ENCODE peak calls at places on chromosomes 2 and 18, in seven cellular contexts. T is HFFc6, R is fibroblast of mammary gland, K is fibroblast of lung, S is tibial nerve, L is H9, M is endothelial cell. A is an unnamed sample.

GRCh38 chr2:198376677-198377076 is 572.3 kb downstream of the PLCL1 start:
- DNase-seq in L (no peak), M (no peak), T (no peak), S (no peak), R (peak; percentile 28), K (peak; percentile 53), A (no peak)

GRCh38 chr18:42936289-42936688 is 179.2 kb downstream of the RIT2 start:
- DNase-seq in S (no peak), R (no peak), M (no peak), L (no peak), K (no peak), T (no peak), A (no peak)

GRCh38 chr2:214706986-214707385 is 102.5 kb downstream of the BARD1 start:
- DNase-seq in T (no peak), L (no peak), K (peak; percentile 13), M (no peak), R (peak; percentile 4), S (no peak), A (no peak)

GRCh38 chr2:38719706-38720105 is 31.5 kb downstream of the SRSF7 start:
- DNase-seq in T (no peak), M (no peak), R (no peak), L (no peak), K (no peak), S (no peak), A (no peak)

GRCh38 chr2:170213651-170214050 is 35.7 kb downstream of the MYO3B start:
- DNase-seq in M (no peak), T (no peak), L (no peak), R (no peak), S (no peak), K (no peak), A (no peak)

GRCh38 chr2:230347659-230348305 is 20.8 kb downstream of the SP140L start:
- DNase-seq in M (no peak), L (no peak), T (no peak), S (no peak), R (peak; percentile 31), K (peak; percentile 13), A (no peak)

GRCh38 chr2:179555681-179556283 is 291.1 kb upstream of the SESTD1 start:
- DNase-seq in M (no peak), K (no peak), S (no peak), L (no peak), T (no peak), R (peak; percentile 68), A (no peak)

GRCh38 chr18:65567372-65567771 is 183.4 kb upstream of the CDH7 start:
- DNase-seq in T (no peak), R (no peak), L (no peak), M (no peak), S (no peak), K (no peak), A (no peak)

GRCh38 chr2:12804141-12804857 is 87.6 kb downstream of the TRIB2 start:
- DNase-seq in T (no peak), K (no peak), L (no peak), S (no peak), R (no peak), M (no peak), A (no peak)

GRCh38 chr2:121254748-121255147 is 30.3 kb downstream of the TFCP2L1 start:
- DNase-seq in R (no peak), T (no peak), S (no peak), K (no peak), L (no peak), M (no peak), A (no peak)

GRCh38 chr2:96895709-96896651 is 26.1 kb upstream of the SEMA4C start:
- DNase-seq in L (peak; percentile 67), S (no peak), T (no peak), K (no peak), R (no peak), M (no peak), A (no peak)

GRCh38 chr18:12302391-12303147 is 5.5 kb upstream of the TUBB6 start:
- DNase-seq in M (no peak), T (no peak), S (no peak), R (no peak), K (no peak), L (no peak), A (no peak)

GRCh38 chr2:14015113-14015512 is 617.4 kb upstream of the LRATD1 start:
- DNase-seq in L (no peak), R (no peak), T (no peak), S (no peak), K (peak; percentile 0), M (no peak), A (no peak)

GRCh38 chr2:175834472-175834871 is 167.6 kb downstream of the LNPK start:
- DNase-seq in K (peak; percentile 36), T (no peak), S (no peak), L (no peak), R (no peak), M (no peak), A (no peak)

GRCh38 chr2:169452080-169452479 is 27.2 kb upstream of the BBS5 start:
- DNase-seq in K (peak; percentile 43), L (no peak), T (peak; percentile 9), S (no peak), M (peak; percentile 10), R (peak; percentile 64), A (no peak)

GRCh38 chr2:241935314-241935713 is 65.8 kb downstream of the RTP5 start:
- DNase-seq in L (no peak), T (peak; percentile 94), R (peak; percentile 78), S (no peak), M (no peak), K (peak; percentile 56), A (no peak)

GRCh38 chr2:240581811-240582210 is 4.7 kb upstream of the CAPN10 start:
- DNase-seq in M (no peak), S (no peak), T (peak; percentile 23), R (no peak), K (no peak), L (no peak), A (no peak)

GRCh38 chr2:140308706-140309105 is 1528.5 kb upstream of the NXPH2 start:
- DNase-seq in K (no peak), T (no peak), S (no peak), R (no peak), M (no peak), L (no peak), A (no peak)

GRCh38 chr18:25016666-25017065 is 335.3 kb downstream of the ZNF521 start:
- DNase-seq in R (no peak), M (no peak), K (no peak), T (no peak), L (peak; percentile 37), S (no peak), A (no peak)

GRCh38 chr2:160419776-160420521 is 73.7 kb downstream of the RBMS1 start:
- DNase-seq in K (peak; percentile 88), T (peak; percentile 35), R (peak; percentile 90), M (no peak), L (no peak), S (no peak), A (no peak)

GRCh38 chr2:79984476-79984875 is 320.1 kb downstream of the LRRTM1 start:
- DNase-seq in R (peak; percentile 18), M (no peak), T (peak; percentile 29), K (peak; percentile 4), L (no peak), S (no peak), A (no peak)

GRCh38 chr2:2850218-2850850 is 519.3 kb upstream of the MYT1L start:
- DNase-seq in T (no peak), M (no peak), K (no peak), R (no peak), S (no peak), L (no peak), A (no peak)

GRCh38 chr2:239326831-239327535 is 73.8 kb downstream of the HDAC4 start:
- DNase-seq in M (no peak), R (peak; percentile 33), K (peak; percentile 55), S (no peak), T (no peak), L (peak; percentile 12), A (no peak)

GRCh38 chr2:151634726-151635467 is 99.4 kb downstream of the NEB start:
- DNase-seq in S (no peak), L (no peak), M (no peak), R (peak; percentile 30), T (no peak), K (peak; percentile 39), A (no peak)

GRCh38 chr2:238263204-238264071 is 23.6 kb upstream of the HES6 start:
- DNase-seq in R (peak; percentile 94), K (peak; percentile 84), T (peak; percentile 90), S (peak; percentile 97), L (peak; percentile 94), M (peak; percentile 89), A (peak; percentile 89)

GRCh38 chr18:75208055-75208835 is 694 bp downstream of the PTGR3 start:
- DNase-seq in R (peak; percentile 52), T (no peak), S (peak; percentile 44), L (peak; percentile 50), K (peak; percentile 71), M (peak; percentile 60), A (peak; percentile 57)
- TF ChIP-seq CTCF in R (no peak), T (peak; percentile 32), S (no peak), L (peak; percentile 11), K (no peak), M (no peak), A (no peak)

DNA sequence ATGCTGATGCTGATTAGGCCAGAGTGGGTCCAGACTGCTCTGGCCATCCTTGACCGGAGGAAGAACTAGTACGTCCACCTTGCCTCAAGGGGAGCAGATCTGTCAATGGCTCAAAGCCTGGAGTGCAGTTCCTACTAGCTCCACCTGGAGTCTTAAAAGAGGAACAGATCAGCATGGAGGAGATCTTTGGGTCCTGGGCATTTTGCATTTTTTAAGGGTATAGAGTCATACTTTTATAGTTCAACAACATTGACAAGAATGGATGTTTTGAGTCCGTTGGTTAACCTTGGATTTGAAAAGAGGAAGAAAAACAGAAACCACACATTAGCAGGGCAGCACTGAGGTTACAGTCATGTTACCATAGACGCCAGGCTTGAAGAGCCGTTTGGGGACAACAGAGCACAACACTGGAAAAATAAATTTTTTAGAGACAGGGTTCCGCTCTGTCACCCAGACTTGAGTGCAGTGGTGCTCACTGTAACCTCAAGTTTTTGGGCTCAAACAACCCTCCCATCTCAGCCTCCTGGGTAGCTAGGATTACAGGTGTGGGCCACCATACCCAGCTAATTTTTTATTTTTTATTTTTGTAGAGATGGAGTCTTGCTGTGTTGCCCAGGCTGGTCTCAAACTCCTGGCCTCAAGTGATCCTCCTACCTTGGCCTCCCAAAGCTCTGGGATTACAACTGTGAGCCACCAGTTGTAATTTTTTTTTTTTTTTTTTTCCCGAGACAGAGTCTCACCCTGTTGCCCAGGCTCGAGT is 78.5 kb downstream of the PRKCE start:
- DNase-seq in S (no peak), R (no peak), L (no peak), T (no peak), K (no peak), M (no peak), A (no peak)
- TF ChIP-seq CTCF in S (peak; percentile 17), R (peak; percentile 27), L (peak; percentile 52), T (peak; percentile 45), K (no peak), M (peak; percentile 43), A (peak; percentile 13)

DNA sequence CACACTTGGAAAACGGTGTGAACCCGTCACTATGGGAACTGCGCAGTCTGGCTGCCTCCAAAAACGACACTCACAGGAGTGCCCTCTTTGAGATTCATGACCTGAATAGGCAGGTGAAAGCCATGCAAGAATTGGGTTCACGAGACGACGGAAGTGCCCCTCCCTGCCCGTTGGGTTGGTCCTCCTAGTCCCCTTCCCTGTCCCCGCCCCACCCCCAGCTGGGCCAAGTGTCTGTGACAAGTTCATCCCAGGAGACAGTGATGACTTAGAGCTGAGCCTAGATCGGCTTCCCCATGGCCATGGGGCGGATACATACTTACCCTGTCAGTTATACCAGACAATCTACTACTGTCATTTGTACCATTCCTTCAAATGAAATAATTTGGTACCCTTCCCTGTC is 1137.7 kb upstream of the CHAC2 start:
- DNase-seq in M (no peak), K (no peak), R (no peak), S (no peak), T (no peak), L (no peak), A (no peak)
- TF ChIP-seq CTCF in M (no peak), K (no peak), R (no peak), S (no peak), T (no peak), L (no peak), A (no peak)

GRCh38 chr2:99819766-99820165 is 322.6 kb downstream of the AFF3 start:
- DNase-seq in M (no peak), S (no peak), R (peak; percentile 12), L (peak; percentile 41), T (no peak), K (no peak), A (no peak)
- TF ChIP-seq CTCF in M (no peak), S (no peak), R (peak; percentile 14), L (peak; percentile 53), T (peak; percentile 37), K (no peak), A (no peak)

A was measured in nephron progenitor cell.